ENCODE peak calls at places on chromosome 6, in nine cellular contexts. X is neural crest cell; T is SK-N-SH; N is EL; F is endothelial cell; U is AML-193; E is COR-L47; G is activated CD4-positive, alpha-beta T cell treated with anti-CD3 and anti-CD28 coated beads, Interleukin-2, amount 50 U/mL, for 1 hour; A is GM03348. B is an unnamed sample.

GRCh38 chr6:52351879-52352238 is 10.1 kb upstream of the PAQR8 start:
- DNase-seq in F (no peak), N (no peak), A (no peak), U (no peak), X (no peak), E (no peak), T (no peak), G (no peak), B (no peak)

GRCh38 chr6:34295721-34296120 is 46.9 kb upstream of the SMIM29 start:
- DNase-seq in E (no peak), T (no peak), X (no peak), F (no peak), N (no peak), G (no peak), A (no peak), U (no peak), B (no peak)

GRCh38 chr6:120108061-120108795 is 758.7 kb upstream of the MAN1A1 start:
- DNase-seq in A (no peak), T (no peak), N (no peak), F (no peak), G (no peak), U (no peak), X (no peak), E (no peak), B (no peak)

GRCh38 chr6:25746968-25747367 is 7.6 kb upstream of the SLC17A4 start:
- DNase-seq in X (no peak), A (no peak), U (no peak), N (no peak), G (no peak), F (no peak), E (no peak), T (no peak), B (no peak)

GRCh38 chr6:97669191-97669651 is 386.2 kb upstream of the MMS22L start:
- DNase-seq in F (no peak), T (peak), X (peak), A (peak), N (peak), U (no peak), E (no peak), G (no peak), B (peak)

GRCh38 chr6:90274481-90275030 is 22.1 kb downstream of the BACH2 start:
- DNase-seq in X (no peak), T (no peak), A (no peak), N (no peak), F (no peak), U (no peak), E (no peak), G (peak), B (no peak)

GRCh38 chr6:165701005-165701404 is 38.0 kb upstream of the PDE10A start:
- DNase-seq in T (no peak), E (no peak), G (no peak), N (no peak), X (no peak), U (no peak), F (no peak), A (no peak), B (peak)

GRCh38 chr6:61711849-61712248 is 574.2 kb downstream of the KHDRBS2 start:
- DNase-seq in N (no peak), U (no peak), T (no peak), F (peak), A (no peak), G (no peak), X (peak), E (no peak), B (no peak)

GRCh38 chr6:125030969-125031368 is 68.7 kb downstream of the RNF217 start:
- DNase-seq in U (no peak), X (no peak), T (no peak), N (no peak), A (no peak), G (no peak), E (no peak), F (no peak), B (no peak)

GRCh38 chr6:149334682-149335160 is 17.2 kb downstream of the TAB2 start:
- DNase-seq in N (peak), A (peak), E (no peak), F (no peak), G (no peak), X (no peak), U (no peak), T (no peak), B (peak)

GRCh38 chr6:39068391-39068790 is 19.8 kb downstream of the GLP1R start:
- DNase-seq in E (no peak), T (no peak), A (no peak), U (no peak), N (no peak), G (no peak), X (no peak), F (no peak), B (no peak)

GRCh38 chr6:90233994-90234393 is 62.6 kb downstream of the BACH2 start:
- DNase-seq in G (peak), U (no peak), A (no peak), F (no peak), E (no peak), X (no peak), N (no peak), T (no peak), B (no peak)

GRCh38 chr6:23797041-23797440 is 329.0 kb upstream of the NRSN1 start:
- DNase-seq in E (no peak), A (no peak), N (no peak), F (no peak), U (no peak), T (no peak), G (no peak), X (no peak), B (no peak)

GRCh38 chr6:44386929-44387345 is 569 bp upstream of the CDC5L start:
- DNase-seq in N (peak), X (no peak), A (no peak), G (no peak), E (peak), U (no peak), T (peak), F (no peak), B (no peak)

GRCh38 chr6:142916881-142917280 is 28.1 kb downstream of the HIVEP2 start:
- DNase-seq in X (no peak), N (no peak), E (no peak), U (no peak), A (no peak), F (no peak), T (no peak), G (no peak), B (no peak)

GRCh38 chr6:110325197-110325596 is 33.0 kb downstream of the METTL24 start:
- DNase-seq in A (peak), N (peak), U (no peak), E (peak), G (no peak), T (no peak), X (no peak), F (no peak), B (peak)

GRCh38 chr6:6972456-6972855 is 135.3 kb upstream of the RREB1 start:
- DNase-seq in T (no peak), E (no peak), X (no peak), G (no peak), U (no peak), F (no peak), A (peak), N (peak), B (peak)

GRCh38 chr6:154622618-154623336 is 110.4 kb upstream of the SCAF8 start:
- DNase-seq in F (no peak), X (no peak), T (no peak), N (no peak), U (no peak), E (no peak), A (no peak), G (no peak), B (no peak)

GRCh38 chr6:56616967-56617366 is 25.7 kb downstream of the DST start:
- DNase-seq in G (no peak), F (no peak), X (no peak), N (no peak), E (no peak), A (no peak), T (no peak), U (no peak), B (no peak)

GRCh38 chr6:17149581-17149980 is 47.7 kb downstream of the STMND1 start:
- DNase-seq in T (no peak), N (no peak), A (no peak), E (no peak), G (no peak), U (no peak), F (no peak), X (no peak), B (no peak)